ENCODE peak calls at places on chromosomes 3 and 15, in five cellular contexts. E is NCI-H2029 treated with DMSO at 0.1 percent for 48 hours, I is nucleus accumbens, W is tibial artery, R is neural crest cell. K is an unnamed sample.

GRCh38 chr15:39747326-39747725 is 35.3 kb downstream of the FSIP1 start:
- DNase-seq in I (no peak), R (no peak), E (no peak), W (no peak), K (no peak)

GRCh38 chr3:107367353-107367752 is 9.9 kb upstream of the CCDC54 start:
- DNase-seq in W (no peak), R (no peak), E (no peak), I (no peak), K (no peak)

GRCh38 chr3:153785901-153786300 is 335.3 kb upstream of the ARHGEF26 start:
- DNase-seq in I (no peak), W (no peak), R (no peak), E (no peak), K (no peak)

GRCh38 chr3:55884066-55884465 is 397.0 kb upstream of the WNT5A start:
- DNase-seq in R (no peak), E (no peak), I (no peak), W (no peak), K (no peak)

GRCh38 chr3:72448858-72449257 is 399.4 kb downstream of the SHQ1 start:
- DNase-seq in R (no peak), I (no peak), W (no peak), E (no peak), K (no peak)

GRCh38 chr15:98684441-98684840 is 36.1 kb downstream of the IGF1R start:
- DNase-seq in W (no peak), E (no peak), R (no peak), I (no peak), K (no peak)

GRCh38 chr3:16516695-16517481 is 3.4 kb upstream of the RFTN1 start:
- DNase-seq in R (no peak), I (no peak), E (no peak), W (no peak), K (no peak)

GRCh38 chr3:173733029-173733652 is 335.6 kb downstream of the NLGN1 start:
- DNase-seq in W (no peak), I (no peak), E (no peak), R (no peak), K (no peak)

GRCh38 chr15:68818671-68819450 is 1.8 kb downstream of the ANP32A start:
- DNase-seq in W (peak; percentile 50), I (peak; percentile 56), R (no peak), E (no peak), K (peak; percentile 32)

GRCh38 chr3:111831840-111832239 is 27.2 kb upstream of the PHLDB2 start:
- DNase-seq in W (no peak), I (no peak), E (no peak), R (no peak), K (no peak)

GRCh38 chr3:150733373-150733935 is 29.5 kb downstream of the SIAH2 start:
- DNase-seq in R (no peak), W (no peak), I (no peak), E (no peak), K (no peak)

GRCh38 chr3:184746131-184747120 is 34.6 kb upstream of the MAGEF1 start:
- DNase-seq in R (no peak), I (no peak), W (no peak), E (no peak), K (no peak)

GRCh38 chr15:52103217-52104207 is 9.1 kb downstream of the BCL2L10 start:
- DNase-seq in E (no peak), I (no peak), R (no peak), W (peak; percentile 89), K (no peak)

GRCh38 chr3:126621627-126622345 is 33.1 kb downstream of the TXNRD3 start:
- DNase-seq in E (no peak), W (no peak), I (no peak), R (no peak), K (no peak)

GRCh38 chr15:100925480-100925879 is 6.3 kb downstream of the LRRK1 start:
- DNase-seq in W (no peak), I (no peak), E (no peak), R (no peak), K (no peak)

GRCh38 chr15:74311734-74312444 is 55.6 kb downstream of the CYP11A1 start:
- DNase-seq in W (no peak), R (peak; percentile 46), E (no peak), I (no peak), K (no peak)

GRCh38 chr3:52532838-52533622 is 627 bp downstream of the NT5DC2 start:
- DNase-seq in R (peak; percentile 37), E (no peak), I (no peak), W (no peak), K (no peak)

GRCh38 chr3:113086506-113087461 is 96.0 kb downstream of the GTPBP8 start:
- DNase-seq in R (peak; percentile 46), I (no peak), W (no peak), E (no peak), K (no peak)

GRCh38 chr3:120678331-120678845 is 3.7 kb downstream of the HGD start:
- DNase-seq in W (peak; percentile 21), E (no peak), R (no peak), I (no peak), K (peak; percentile 40)

GRCh38 chr15:72835289-72835890 is 51.8 kb upstream of the ADPGK start:
- DNase-seq in W (no peak), E (no peak), I (no peak), R (no peak), K (peak; percentile 8)

GRCh38 chr3:43953814-43954241 is 263.1 kb downstream of the ABHD5 start:
- DNase-seq in R (no peak), I (no peak), W (no peak), E (no peak), K (no peak)

GRCh38 chr15:70672081-70672480 is 91.3 kb downstream of the UACA start:
- DNase-seq in W (no peak), I (no peak), R (no peak), E (no peak), K (no peak)

GRCh38 chr3:59575113-59576001 is 525.5 kb upstream of the CFAP20DC start:
- DNase-seq in I (peak; percentile 52), E (peak; percentile 89), W (peak; percentile 87), R (peak; percentile 91), K (peak; percentile 79)

GRCh38 chr3:66140106-66140505 is 80.7 kb upstream of the SLC25A26 start:
- DNase-seq in R (no peak), E (no peak), W (no peak), I (no peak), K (no peak)

GRCh38 chr15:42332331-42332730 is 27.0 kb upstream of the CAPN3 start:
- DNase-seq in I (no peak), W (no peak), R (no peak), E (no peak), K (no peak)

GRCh38 chr3:52058111-52058510 is 1.7 kb upstream of the DUSP7 start:
- DNase-seq in E (no peak), R (no peak), I (no peak), W (no peak), K (no peak)

GRCh38 chr3:25557641-25558040 is 107.1 kb downstream of the TOP2B start:
- DNase-seq in E (no peak), R (no peak), I (no peak), W (no peak), K (no peak)

GRCh38 chr15:76330281-76330680 is 6.3 kb upstream of the ISL2 start:
- DNase-seq in I (no peak), E (no peak), R (peak; percentile 30), W (peak; percentile 51), K (no peak)

GRCh38 chr3:182848906-182849305 is 55.6 kb downstream of the ATP11B start:
- DNase-seq in R (no peak), E (no peak), W (no peak), I (no peak), K (no peak)